ENCODE peak calls at places on chromosomes 2 and 18, in ten cellular contexts. B, D, J, U, P, I, C, N, X and Y are unnamed samples.

GRCh38 chr2:198102841-198103240 is 298.4 kb downstream of the PLCL1 start:
- DNase-seq in B (no peak), D (no peak), J (no peak), U (no peak), P (no peak), I (no peak), C (no peak), N (no peak), X (no peak), Y (no peak)

GRCh38 chr2:101912545-101912944 is 79.2 kb upstream of the IL1R2 start:
- DNase-seq in B (no peak), D (no peak), J (no peak), U (no peak), P (no peak), I (no peak), C (no peak), N (no peak), X (no peak), Y (no peak)

GRCh38 chr2:152518016-152518415 is 183.0 kb downstream of the FMNL2 start:
- DNase-seq in B (no peak), D (no peak), J (no peak), U (no peak), P (no peak), I (no peak), C (no peak), N (no peak), X (no peak), Y (no peak)

GRCh38 chr2:197324801-197325200 is 14.2 kb upstream of the ANKRD44 start:
- DNase-seq in B (no peak), D (no peak), J (no peak), U (no peak), P (no peak), I (no peak), C (no peak), N (no peak), X (no peak), Y (no peak)

GRCh38 chr2:177212106-177212894 is at the start of gene HNRNPA3:
- DNase-seq in B (peak; percentile 99), D (peak; percentile 99), J (peak; percentile 99), U (peak; percentile 100), P (peak; percentile 94), I (peak; percentile 100), C (peak; percentile 99), N (peak; percentile 99), X (peak; percentile 98), Y (peak; percentile 98)

GRCh38 chr18:24704921-24705620 is 244.6 kb downstream of the HRH4 start:
- DNase-seq in B (no peak), D (no peak), J (no peak), U (no peak), P (no peak), I (no peak), C (no peak), N (no peak), X (no peak), Y (peak; percentile 85)

GRCh38 chr2:89833780-89834117 is 1142.3 kb downstream of the RPIA start:
- DNase-seq in B (peak; percentile 68), D (no peak), J (no peak), U (peak; percentile 93), P (no peak), I (no peak), C (no peak), N (peak; percentile 69), X (no peak), Y (no peak)

GRCh38 chr18:56891116-56891515 is 240.0 kb downstream of the WDR7 start:
- DNase-seq in B (no peak), D (no peak), J (no peak), U (no peak), P (no peak), I (no peak), C (no peak), N (no peak), X (no peak), Y (no peak)

GRCh38 chr2:85929096-85930044 is 40.6 kb upstream of the ST3GAL5 start:
- DNase-seq in B (no peak), D (no peak), J (no peak), U (no peak), P (no peak), I (peak; percentile 45), C (no peak), N (no peak), X (no peak), Y (no peak)

GRCh38 chr2:160635488-160635887 is 141.9 kb upstream of the RBMS1 start:
- DNase-seq in B (peak; percentile 9), D (no peak), J (peak; percentile 36), U (no peak), P (no peak), I (no peak), C (no peak), N (no peak), X (no peak), Y (no peak)

GRCh38 chr18:44823782-44824181 is 143.1 kb downstream of the SETBP1 start:
- DNase-seq in B (peak; percentile 85), D (no peak), J (no peak), U (no peak), P (no peak), I (no peak), C (no peak), N (no peak), X (no peak), Y (no peak)

GRCh38 chr2:42184346-42184745 is 15.2 kb downstream of the EML4 start:
- DNase-seq in B (no peak), D (no peak), J (no peak), U (no peak), P (no peak), I (no peak), C (no peak), N (no peak), X (no peak), Y (no peak)
- H3K27ac ChIP-seq in B (no peak overlapping the region), D (no peak overlapping the region), J (no peak overlapping the region), U (no peak overlapping the region), P (no peak overlapping the region), I (no peak overlapping the region), C (no peak overlapping the region), N (no peak overlapping the region), X (no peak overlapping the region), Y (no peak overlapping the region)

GRCh38 chr2:190882831-190883582 is 2.4 kb downstream of the GLS start:
- DNase-seq in B (peak; percentile 29), D (no peak), J (no peak), U (no peak), P (no peak), I (no peak), C (no peak), N (no peak), X (no peak), Y (peak; percentile 54)

GRCh38 chr2:190881074-190881479 is 456 bp downstream of the GLS start:
- DNase-seq in B (no peak), D (no peak), J (no peak), U (no peak), P (no peak), I (no peak), C (no peak), N (no peak), X (no peak), Y (no peak)

GRCh38 chr2:190881480-190882326 is 1.1 kb downstream of the GLS start:
- DNase-seq in B (peak; percentile 84), D (peak; percentile 89), J (peak; percentile 66), U (peak; percentile 92), P (no peak), I (peak; percentile 85), C (peak; percentile 61), N (peak; percentile 50), X (peak; percentile 40), Y (peak; percentile 92)

GRCh38 chr2:190880374-190881073 is at the start of gene GLS:
- DNase-seq in B (peak; percentile 97), D (peak; percentile 97), J (peak; percentile 95), U (peak; percentile 99), P (peak; percentile 95), I (peak; percentile 97), C (peak; percentile 97), N (peak; percentile 96), X (peak; percentile 93), Y (peak; percentile 100)

DNA sequence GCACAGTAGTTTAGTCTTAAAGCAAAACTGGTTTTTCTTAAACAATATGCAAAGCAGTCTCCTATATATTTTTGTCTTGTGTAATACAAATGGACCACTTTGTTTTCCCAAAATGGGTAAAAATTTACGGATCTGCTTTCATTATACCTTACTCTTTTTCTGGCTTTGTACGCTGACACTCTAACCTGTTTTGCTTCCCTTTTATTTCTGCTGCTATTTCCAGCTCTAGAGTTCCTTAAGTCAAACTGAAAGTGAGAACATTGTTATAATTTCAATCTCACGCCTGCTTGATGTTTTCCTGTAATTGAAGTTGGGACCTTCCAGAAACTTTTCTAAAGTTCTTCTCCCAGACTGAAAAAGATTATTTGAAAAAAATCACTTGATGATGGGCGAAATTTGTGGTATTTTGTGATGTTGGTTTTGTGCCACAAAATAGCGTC is 1.7 kb downstream of the GLS start:
- DNase-seq in B (no peak), D (no peak), J (no peak), U (no peak), P (no peak), I (no peak), C (no peak), N (no peak), X (no peak), Y (peak; percentile 38)
- H3K4me1 ChIP-seq in B (peaks cover 14% of the 10 kb centered on the region), D (peaks cover 54% of the 10 kb centered on the region), J (peaks cover 3% of the 10 kb centered on the region), U (peaks cover 54% of the 10 kb centered on the region), P (peaks cover 37% of the 10 kb centered on the region), I (peaks cover 26% of the 10 kb centered on the region), C (peaks cover 28% of the 10 kb centered on the region), N (peaks cover 1% of the 10 kb centered on the region), X (no peaks in the 10 kb centered on the region), Y (peaks cover 37% of the 10 kb centered on the region)

DNA sequence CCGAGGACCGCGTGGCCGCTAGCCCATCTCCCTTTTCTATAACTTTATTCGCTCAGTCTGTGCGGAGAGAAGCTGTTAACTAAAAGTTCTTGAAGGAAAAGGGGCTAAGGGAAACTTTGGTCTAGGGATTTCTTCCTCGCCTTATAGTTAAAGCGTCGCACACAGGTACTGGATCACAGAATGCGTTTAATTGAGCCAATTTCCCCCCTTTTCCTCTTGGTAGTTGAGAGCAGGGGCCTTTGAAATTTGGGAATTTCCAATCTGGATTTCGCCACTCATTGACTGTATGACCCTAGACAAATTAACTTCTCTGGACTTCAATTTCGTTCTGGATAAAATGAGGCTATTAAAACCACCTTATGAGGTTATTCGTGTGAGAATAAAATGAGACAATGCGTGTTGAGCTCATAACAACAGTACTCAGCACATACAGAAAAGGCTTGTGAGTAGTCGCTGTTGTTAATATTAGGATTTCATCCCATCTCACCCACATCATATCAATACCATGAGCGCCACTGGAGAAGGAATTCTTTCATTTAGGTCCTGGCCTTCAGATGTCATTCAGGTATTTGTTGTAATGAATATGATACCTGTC is 763 bp upstream of the OLA1 start:
- DNase-seq in B (no peak), D (no peak), J (no peak), U (no peak), P (no peak), I (no peak), C (no peak), N (no peak), X (no peak), Y (no peak)
- H3K4me3 ChIP-seq in B (peak overlapping the region; percentile 73), D (peak overlapping the region; percentile 82), J (peak overlapping the region; percentile 77), U (peak overlapping the region; percentile 80), P (peak overlapping the region; percentile 88), I (peak overlapping the region; percentile 53), C (peak overlapping the region; percentile 89), N (peak overlapping the region; percentile 60), X (peak overlapping the region; percentile 78), Y (peak overlapping the region; percentile 92)

DNA sequence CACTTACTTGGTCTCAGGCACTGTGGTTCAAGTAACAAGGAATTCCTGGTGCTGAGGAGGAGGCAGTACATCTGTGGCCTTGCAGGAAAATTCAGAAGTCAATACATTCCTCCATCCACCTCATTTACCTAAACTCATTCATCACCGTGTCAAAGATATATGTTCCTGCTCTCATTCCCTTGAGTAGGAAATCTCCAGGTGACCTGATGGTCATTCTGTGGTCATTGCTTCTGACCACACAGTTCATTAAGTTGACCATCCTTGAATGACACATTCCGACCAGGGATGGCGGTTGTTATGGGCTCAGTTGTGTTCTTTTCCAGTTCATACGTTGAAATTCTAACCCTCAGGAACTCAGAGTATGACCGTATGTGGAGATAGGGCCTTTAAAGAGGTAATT is 2.1 kb upstream of the STK17B start:
- DNase-seq in B (no peak), D (no peak), J (no peak), U (no peak), P (no peak), I (no peak), C (no peak), N (no peak), X (no peak), Y (no peak)
- H3K27ac ChIP-seq in B (no peak overlapping the region), D (peak overlapping the region; percentile 91), J (no peak overlapping the region), U (no peak overlapping the region), P (no peak overlapping the region), I (no peak overlapping the region), C (no peak overlapping the region), N (no peak overlapping the region), X (no peak overlapping the region), Y (no peak overlapping the region)